ENCODE peak calls at places on chromosomes 5 and 9, in ten cellular contexts. R is right lobe of liver; S is SJSA1; W is effector memory CD4-positive, alpha-beta T cell; X is MM.1S; Y is SK-N-SH; K is PC-9; T is stomach; I is neuronal stem cell; Q is mammary epithelial cell. A is an unnamed sample. For H3K9me3, the result is how much of the 10 kb centered on the place peaks cover.

GRCh38 chr5:35656721-35657120 is 39.1 kb downstream of the SPEF2 start:
- DNase-seq in K (no peak), Y (no peak), S (no peak), R (no peak), X (no peak), W (no peak), I (no peak), T (no peak), Q (no peak), A (no peak)

GRCh38 chr5:82164957-82165698 is 113.0 kb downstream of the RPS23 start:
- DNase-seq in Y (no peak), T (no peak), W (no peak), I (no peak), S (peak), X (no peak), K (no peak), R (no peak), Q (no peak), A (no peak)

GRCh38 chr9:9645006-9645405 is 967.8 kb downstream of the PTPRD start:
- DNase-seq in Y (no peak), Q (no peak), T (no peak), I (no peak), W (no peak), K (no peak), S (no peak), R (no peak), X (no peak), A (no peak)

GRCh38 chr9:8660383-8660782 is 860.8 kb upstream of the DMAC1 start:
- DNase-seq in K (no peak), R (peak), Q (no peak), W (no peak), Y (no peak), I (no peak), S (no peak), T (peak), X (no peak), A (peak)

GRCh38 chr5:2355859-2356258 is 395.6 kb downstream of the IRX2 start:
- DNase-seq in I (no peak), X (no peak), Y (no peak), K (no peak), S (no peak), R (no peak), T (no peak), W (no peak), Q (no peak), A (no peak)

GRCh38 chr9:121835581-121836381 is 184.3 kb downstream of the DAB2IP start:
- DNase-seq in T (peak), R (peak), Q (no peak), X (no peak), Y (no peak), K (no peak), S (peak), W (no peak), I (no peak), A (no peak)

GRCh38 chr9:83623634-83623991 is 670 bp downstream of the IDNK start:
- DNase-seq in Q (no peak), T (no peak), S (no peak), K (no peak), Y (no peak), W (no peak), R (no peak), X (peak), I (no peak), A (no peak)

GRCh38 chr5:139678751-139679750 is 30.9 kb downstream of the CXXC5 start:
- DNase-seq in R (no peak), T (no peak), X (no peak), Q (no peak), I (no peak), K (no peak), S (no peak), W (no peak), Y (peak), A (no peak)

GRCh38 chr9:35048521-35048920 is 23.9 kb downstream of the VCP start:
- DNase-seq in S (no peak), K (no peak), W (no peak), I (no peak), Q (no peak), X (no peak), R (no peak), Y (no peak), T (no peak), A (no peak)

DNA sequence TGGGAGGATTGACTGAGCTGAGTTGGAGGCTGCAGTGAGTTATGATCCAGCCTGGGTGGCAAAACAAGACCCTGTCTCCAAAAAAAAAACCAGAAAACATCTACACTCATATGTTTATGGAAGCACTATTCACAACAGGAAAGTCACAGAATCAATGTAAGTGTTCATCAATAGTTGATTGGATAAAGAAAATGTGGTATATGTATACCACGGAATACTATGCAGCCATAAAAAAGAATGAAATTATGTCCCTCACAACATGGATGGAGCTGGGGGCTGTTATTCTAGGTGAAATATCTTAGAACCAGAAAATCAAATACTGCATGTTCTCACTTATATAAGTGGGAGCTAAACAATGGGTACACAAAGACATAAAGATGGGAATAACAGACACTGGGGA is 2.8 kb upstream of the SLC25A2 start:
- DNase-seq in T (no peak), W (no peak), R (no peak), Q (no peak), S (no peak), K (no peak), Y (no peak), X (no peak), I (no peak), A (no peak)
- H3K9me3 ChIP-seq in T (half or more), W (under half), R (under half), Q (under half), S (under half), K (under half), Y (under half), X (under half), I (under half), A (half or more)

DNA sequence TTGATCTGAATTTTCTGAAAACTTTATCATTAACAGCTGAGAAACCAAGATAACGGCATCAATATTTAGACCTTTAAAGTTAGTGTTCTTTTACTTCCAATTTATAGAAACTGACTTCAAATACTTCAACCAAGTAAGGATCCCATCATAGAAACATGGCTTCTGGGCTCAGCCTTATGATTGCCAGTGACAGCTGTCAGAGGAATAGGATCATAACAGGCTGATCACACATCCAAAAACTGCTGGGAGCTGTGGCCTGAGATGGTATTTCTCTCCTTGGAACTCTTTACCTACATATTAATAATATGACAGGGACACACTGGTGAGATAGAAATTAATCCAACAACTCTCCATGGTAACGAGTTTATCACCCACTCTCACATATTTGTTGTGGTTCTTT is 448.3 kb upstream of the NMUR2 start:
- DNase-seq in X (no peak), Q (no peak), W (no peak), S (no peak), I (no peak), R (no peak), T (no peak), K (no peak), Y (no peak), A (no peak)
- H3K9me3 ChIP-seq in X (under half), Q (under half), W (under half), S (under half), I (under half), R (under half), T (under half), K (under half), Y (under half), A (under half)

GRCh38 chr5:141412853-141413539 is at the start of gene PCDHGA10:
- DNase-seq in I (peak), W (no peak), S (no peak), R (peak), K (peak), Y (no peak), T (peak), Q (peak), X (peak), A (peak)
- H3K9me3 ChIP-seq in I (under half), W (under half), S (under half), R (under half), K (under half), Y (under half), T (half or more), Q (under half), X (under half), A (half or more)

DNA sequence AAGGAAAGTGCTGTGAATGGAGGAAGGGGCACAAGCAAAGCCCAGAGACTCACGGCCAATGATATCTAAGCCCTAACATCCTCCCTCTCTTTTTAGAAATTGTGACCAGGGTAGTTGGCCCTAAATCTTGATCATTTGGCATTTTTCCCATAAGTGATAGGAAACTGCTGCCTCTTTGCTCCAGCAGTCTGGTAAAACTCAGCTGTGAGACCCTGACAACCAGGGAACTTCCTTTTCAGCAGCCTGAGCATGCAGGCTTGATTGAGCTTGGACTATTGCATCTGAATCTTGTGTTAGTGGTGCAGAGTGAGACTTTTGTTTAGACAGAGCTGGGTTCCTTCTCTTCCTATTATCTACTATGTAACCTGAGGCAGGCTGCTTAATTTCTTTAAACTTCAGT is 9.6 kb upstream of the ADRB2 start:
- DNase-seq in R (no peak), Y (no peak), Q (no peak), I (no peak), W (no peak), K (no peak), X (no peak), S (no peak), T (no peak), A (no peak)
- H3K9me3 ChIP-seq in R (under half), Y (under half), Q (under half), I (under half), W (under half), K (under half), X (under half), S (under half), T (under half), A (under half)

GRCh38 chr9:137398561-137399468 is 24.1 kb downstream of the EXD3 start:
- DNase-seq in S (no peak), Q (no peak), X (no peak), K (no peak), I (no peak), T (no peak), Y (no peak), W (no peak), R (no peak), A (peak)
- H3K9me3 ChIP-seq in S (under half), Q (under half), X (under half), K (under half), I (under half), T (under half), Y (under half), W (under half), R (under half), A (under half)

GRCh38 chr5:132150565-132150964 is 77.0 kb downstream of the CSF2 start:
- DNase-seq in X (no peak), Y (no peak), W (no peak), I (no peak), S (no peak), K (no peak), Q (no peak), T (no peak), R (no peak), A (no peak)
- H3K9me3 ChIP-seq in X (under half), Y (under half), W (under half), I (under half), S (under half), K (under half), Q (under half), T (under half), R (under half), A (under half)

GRCh38 chr5:141356950-141357349 is 2.1 kb downstream of the PCDHGA4 start:
- DNase-seq in X (no peak), R (no peak), T (no peak), W (no peak), Y (no peak), I (no peak), S (no peak), Q (no peak), K (no peak), A (no peak)
- H3K9me3 ChIP-seq in X (under half), R (under half), T (half or more), W (under half), Y (under half), I (under half), S (under half), Q (under half), K (under half), A (under half)

GRCh38 chr9:129514497-129514867 is 106.4 kb downstream of the C9orf50 start:
- DNase-seq in K (no peak), S (no peak), I (no peak), T (no peak), Y (no peak), Q (no peak), W (no peak), R (no peak), X (no peak), A (no peak)
- H3K9me3 ChIP-seq in K (under half), S (under half), I (under half), T (under half), Y (under half), Q (under half), W (under half), R (under half), X (under half), A (under half)

GRCh38 chr5:173590436-173591299 is 25.8 kb downstream of the BOD1 start:
- DNase-seq in T (no peak), Y (no peak), R (no peak), K (no peak), Q (no peak), I (no peak), S (no peak), X (no peak), W (no peak), A (no peak)
- H3K9me3 ChIP-seq in T (under half), Y (under half), R (under half), K (under half), Q (under half), I (under half), S (under half), X (under half), W (under half), A (under half)